ENCODE peak calls at places on chromosomes 6 and 20, in ten cellular contexts. One of them, this sample, is unnamed.

GRCh38 chr6:90098025-90098474 is 198.6 kb downstream of the BACH2 start:
- DNase-seq in keratinocyte: peak
- DNase-seq in CD8-positive, alpha-beta memory T cell: no peak
- DNase-seq in pancreas: no peak
- DNase-seq in aorta: peak
- DNase-seq in esophagus squamous epithelium: no peak
- DNase-seq in bronchial epithelial cell: peak
- DNase-seq in tibial nerve: peak
- DNase-seq in stomach: no peak
- DNase-seq in mesenchymal stem cell: peak
- DNase-seq in this sample: no peak

GRCh38 chr6:40692311-40692710 is 105.1 kb upstream of the LRFN2 start:
- DNase-seq in keratinocyte: peak
- DNase-seq in tibial nerve: no peak
- DNase-seq in stomach: no peak
- DNase-seq in aorta: no peak
- DNase-seq in mesenchymal stem cell: no peak
- DNase-seq in bronchial epithelial cell: peak
- DNase-seq in esophagus squamous epithelium: no peak
- DNase-seq in CD8-positive, alpha-beta memory T cell: no peak
- DNase-seq in pancreas: no peak
- DNase-seq in this sample: no peak

GRCh38 chr6:72401865-72402264 is 220.0 kb upstream of the KCNQ5 start:
- DNase-seq in esophagus squamous epithelium: no peak
- DNase-seq in mesenchymal stem cell: no peak
- DNase-seq in stomach: no peak
- DNase-seq in tibial nerve: no peak
- DNase-seq in CD8-positive, alpha-beta memory T cell: no peak
- DNase-seq in keratinocyte: no peak
- DNase-seq in pancreas: no peak
- DNase-seq in aorta: no peak
- DNase-seq in bronchial epithelial cell: peak
- DNase-seq in this sample: no peak

GRCh38 chr6:44001318-44001868 is 125.9 kb downstream of the MRPL14 start:
- DNase-seq in mesenchymal stem cell: peak
- DNase-seq in pancreas: peak
- DNase-seq in stomach: no peak
- DNase-seq in bronchial epithelial cell: no peak
- DNase-seq in aorta: peak
- DNase-seq in esophagus squamous epithelium: no peak
- DNase-seq in keratinocyte: no peak
- DNase-seq in tibial nerve: no peak
- DNase-seq in CD8-positive, alpha-beta memory T cell: peak
- DNase-seq in this sample: no peak

GRCh38 chr6:107622269-107622668 is 132.4 kb downstream of the SOBP start:
- DNase-seq in esophagus squamous epithelium: no peak
- DNase-seq in keratinocyte: no peak
- DNase-seq in CD8-positive, alpha-beta memory T cell: no peak
- DNase-seq in bronchial epithelial cell: no peak
- DNase-seq in pancreas: no peak
- DNase-seq in mesenchymal stem cell: no peak
- DNase-seq in tibial nerve: no peak
- DNase-seq in stomach: no peak
- DNase-seq in aorta: no peak
- DNase-seq in this sample: peak

GRCh38 chr20:8431538-8432434 is 299.7 kb downstream of the PLCB1 start:
- DNase-seq in bronchial epithelial cell: no peak
- DNase-seq in CD8-positive, alpha-beta memory T cell: no peak
- DNase-seq in keratinocyte: no peak
- DNase-seq in tibial nerve: peak
- DNase-seq in stomach: no peak
- DNase-seq in pancreas: no peak
- DNase-seq in mesenchymal stem cell: no peak
- DNase-seq in esophagus squamous epithelium: no peak
- DNase-seq in aorta: peak
- DNase-seq in this sample: no peak

GRCh38 chr6:7431594-7432390 is 42.2 kb downstream of the RIOK1 start:
- DNase-seq in pancreas: no peak
- DNase-seq in tibial nerve: no peak
- DNase-seq in aorta: no peak
- DNase-seq in bronchial epithelial cell: no peak
- DNase-seq in stomach: peak
- DNase-seq in mesenchymal stem cell: no peak
- DNase-seq in keratinocyte: no peak
- DNase-seq in esophagus squamous epithelium: no peak
- DNase-seq in CD8-positive, alpha-beta memory T cell: no peak
- DNase-seq in this sample: no peak

GRCh38 chr20:24488064-24488799 is 18.8 kb downstream of the SYNDIG1 start:
- DNase-seq in pancreas: no peak
- DNase-seq in aorta: peak
- DNase-seq in CD8-positive, alpha-beta memory T cell: no peak
- DNase-seq in mesenchymal stem cell: no peak
- DNase-seq in keratinocyte: no peak
- DNase-seq in stomach: no peak
- DNase-seq in tibial nerve: no peak
- DNase-seq in esophagus squamous epithelium: no peak
- DNase-seq in bronchial epithelial cell: peak
- DNase-seq in this sample: no peak

GRCh38 chr20:63847374-63848002 is 13.8 kb upstream of the ABHD16B start:
- DNase-seq in pancreas: no peak
- DNase-seq in aorta: no peak
- DNase-seq in esophagus squamous epithelium: no peak
- DNase-seq in mesenchymal stem cell: no peak
- DNase-seq in keratinocyte: no peak
- DNase-seq in bronchial epithelial cell: no peak
- DNase-seq in CD8-positive, alpha-beta memory T cell: no peak
- DNase-seq in stomach: no peak
- DNase-seq in tibial nerve: no peak
- DNase-seq in this sample: no peak

GRCh38 chr20:63846128-63846771 is 15.0 kb upstream of the ABHD16B start:
- DNase-seq in aorta: peak
- DNase-seq in esophagus squamous epithelium: no peak
- DNase-seq in mesenchymal stem cell: peak
- DNase-seq in keratinocyte: no peak
- DNase-seq in stomach: no peak
- DNase-seq in CD8-positive, alpha-beta memory T cell: no peak
- DNase-seq in tibial nerve: no peak
- DNase-seq in bronchial epithelial cell: no peak
- DNase-seq in pancreas: no peak
- DNase-seq in this sample: no peak

GRCh38 chr20:63844384-63845025 is 13.4 kb upstream of the ZBTB46 start:
- DNase-seq in aorta: no peak
- DNase-seq in stomach: no peak
- DNase-seq in tibial nerve: no peak
- DNase-seq in bronchial epithelial cell: no peak
- DNase-seq in mesenchymal stem cell: no peak
- DNase-seq in pancreas: no peak
- DNase-seq in keratinocyte: no peak
- DNase-seq in CD8-positive, alpha-beta memory T cell: no peak
- DNase-seq in esophagus squamous epithelium: no peak
- DNase-seq in this sample: no peak

GRCh38 chr20:63848003-63848911 is 13.0 kb upstream of the ABHD16B start:
- DNase-seq in keratinocyte: no peak
- DNase-seq in esophagus squamous epithelium: no peak
- DNase-seq in bronchial epithelial cell: no peak
- DNase-seq in aorta: no peak
- DNase-seq in mesenchymal stem cell: no peak
- DNase-seq in pancreas: peak
- DNase-seq in tibial nerve: no peak
- DNase-seq in CD8-positive, alpha-beta memory T cell: no peak
- DNase-seq in stomach: no peak
- DNase-seq in this sample: no peak

DNA sequence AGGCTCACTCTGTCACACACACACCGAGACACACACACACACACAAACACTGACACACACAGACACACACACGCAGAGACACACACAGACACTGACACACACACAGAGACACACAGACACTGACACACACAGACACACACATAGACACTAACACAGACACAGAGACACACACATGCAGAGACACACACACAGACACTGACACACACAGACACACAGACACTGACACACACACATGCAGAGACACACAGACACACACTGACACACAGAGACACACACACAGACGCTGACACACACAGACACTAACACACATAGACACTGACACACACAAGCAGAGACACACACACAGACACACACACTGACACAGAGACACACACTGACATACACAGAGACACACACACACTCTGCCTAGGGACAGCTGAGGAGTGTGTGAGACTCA is 14.3 kb upstream of the ABHD16B start:
- DNase-seq in aorta: no peak
- DNase-seq in tibial nerve: no peak
- DNase-seq in esophagus squamous epithelium: no peak
- DNase-seq in keratinocyte: no peak
- DNase-seq in pancreas: no peak
- DNase-seq in stomach: no peak
- DNase-seq in bronchial epithelial cell: no peak
- DNase-seq in mesenchymal stem cell: peak
- DNase-seq in CD8-positive, alpha-beta memory T cell: no peak
- DNase-seq in this sample: no peak
- H3K4me3 ChIP-seq in aorta: no peak
- H3K4me3 ChIP-seq in tibial nerve: no peak
- H3K4me3 ChIP-seq in esophagus squamous epithelium: no peak
- H3K4me3 ChIP-seq in keratinocyte: no peak
- H3K4me3 ChIP-seq in pancreas: no peak
- H3K4me3 ChIP-seq in stomach: no peak
- H3K4me3 ChIP-seq in bronchial epithelial cell: no peak
- H3K4me3 ChIP-seq in mesenchymal stem cell: no peak
- H3K4me3 ChIP-seq in CD8-positive, alpha-beta memory T cell: no peak
- H3K4me3 ChIP-seq in this sample: no peak

DNA sequence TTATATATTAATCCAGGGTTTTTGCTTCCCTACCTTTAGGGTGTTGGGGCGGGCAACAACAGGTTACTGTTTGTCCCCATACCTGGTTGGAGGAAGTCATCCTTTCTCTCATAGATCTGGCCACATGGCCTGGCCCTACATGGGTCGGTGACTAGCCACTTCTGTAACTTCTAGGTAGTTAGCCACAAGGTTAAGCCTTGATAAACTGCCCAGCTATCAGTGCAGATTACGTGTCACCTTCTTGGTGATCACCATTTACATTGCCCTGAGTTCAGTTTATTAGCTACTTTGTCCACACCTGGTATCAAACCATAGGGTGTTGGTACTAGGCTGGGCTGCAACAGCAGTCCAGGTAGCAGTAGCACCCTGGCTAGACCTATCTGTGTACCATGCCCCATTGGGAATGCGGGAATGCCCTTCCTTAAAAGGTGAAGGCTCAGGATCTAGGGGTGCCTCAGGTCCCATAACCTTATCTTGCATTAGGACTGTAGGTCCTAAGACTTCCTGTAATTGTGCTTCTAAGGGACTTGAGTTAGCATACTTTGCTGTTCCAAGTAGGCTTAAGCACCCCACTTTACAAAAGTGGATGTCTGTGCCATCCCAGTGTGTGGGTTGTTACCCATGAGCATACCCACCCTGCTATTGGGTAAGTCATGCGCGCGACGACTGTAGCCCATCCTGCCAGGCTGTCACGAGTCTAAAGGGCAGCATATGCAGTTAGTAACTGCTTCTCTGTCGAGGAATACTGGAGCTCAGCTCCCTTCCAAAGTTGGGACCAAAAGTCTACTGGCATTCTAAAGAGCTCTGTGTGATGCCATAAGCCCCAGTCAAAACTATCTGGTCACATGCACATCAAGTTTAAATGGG is 5.2 kb downstream of the ZKSCAN3 start:
- DNase-seq in aorta: no peak
- DNase-seq in esophagus squamous epithelium: no peak
- DNase-seq in CD8-positive, alpha-beta memory T cell: no peak
- DNase-seq in tibial nerve: no peak
- DNase-seq in stomach: no peak
- DNase-seq in bronchial epithelial cell: no peak
- DNase-seq in mesenchymal stem cell: peak
- DNase-seq in keratinocyte: no peak
- DNase-seq in pancreas: no peak
- DNase-seq in this sample: no peak
- H3K4me3 ChIP-seq in aorta: no peak
- H3K4me3 ChIP-seq in esophagus squamous epithelium: peak
- H3K4me3 ChIP-seq in CD8-positive, alpha-beta memory T cell: no peak
- H3K4me3 ChIP-seq in tibial nerve: no peak
- H3K4me3 ChIP-seq in stomach: peak
- H3K4me3 ChIP-seq in bronchial epithelial cell: no peak
- H3K4me3 ChIP-seq in mesenchymal stem cell: peak
- H3K4me3 ChIP-seq in keratinocyte: no peak
- H3K4me3 ChIP-seq in pancreas: peak
- H3K4me3 ChIP-seq in this sample: peak

GRCh38 chr6:136750821-136751220 is 41.5 kb downstream of the MAP3K5 start:
- DNase-seq in CD8-positive, alpha-beta memory T cell: no peak
- DNase-seq in aorta: no peak
- DNase-seq in mesenchymal stem cell: no peak
- DNase-seq in bronchial epithelial cell: no peak
- DNase-seq in stomach: no peak
- DNase-seq in esophagus squamous epithelium: no peak
- DNase-seq in tibial nerve: no peak
- DNase-seq in keratinocyte: no peak
- DNase-seq in pancreas: no peak
- DNase-seq in this sample: no peak

GRCh38 chr6:136753624-136754023 is 38.7 kb downstream of the MAP3K5 start:
- DNase-seq in pancreas: no peak
- DNase-seq in keratinocyte: no peak
- DNase-seq in esophagus squamous epithelium: no peak
- DNase-seq in mesenchymal stem cell: no peak
- DNase-seq in CD8-positive, alpha-beta memory T cell: peak
- DNase-seq in aorta: no peak
- DNase-seq in stomach: no peak
- DNase-seq in tibial nerve: no peak
- DNase-seq in bronchial epithelial cell: peak
- DNase-seq in this sample: no peak

GRCh38 chr6:136751478-136751956 is 40.8 kb downstream of the MAP3K5 start:
- DNase-seq in aorta: no peak
- DNase-seq in esophagus squamous epithelium: no peak
- DNase-seq in mesenchymal stem cell: no peak
- DNase-seq in tibial nerve: no peak
- DNase-seq in pancreas: no peak
- DNase-seq in keratinocyte: no peak
- DNase-seq in bronchial epithelial cell: no peak
- DNase-seq in CD8-positive, alpha-beta memory T cell: no peak
- DNase-seq in stomach: no peak
- DNase-seq in this sample: no peak

GRCh38 chr6:136751991-136752390 is 40.3 kb downstream of the MAP3K5 start:
- DNase-seq in mesenchymal stem cell: no peak
- DNase-seq in bronchial epithelial cell: no peak
- DNase-seq in pancreas: no peak
- DNase-seq in tibial nerve: no peak
- DNase-seq in esophagus squamous epithelium: no peak
- DNase-seq in aorta: no peak
- DNase-seq in keratinocyte: no peak
- DNase-seq in stomach: no peak
- DNase-seq in CD8-positive, alpha-beta memory T cell: no peak
- DNase-seq in this sample: no peak

GRCh38 chr6:136752554-136752953 is 39.7 kb downstream of the MAP3K5 start:
- DNase-seq in keratinocyte: no peak
- DNase-seq in pancreas: no peak
- DNase-seq in bronchial epithelial cell: no peak
- DNase-seq in mesenchymal stem cell: no peak
- DNase-seq in CD8-positive, alpha-beta memory T cell: no peak
- DNase-seq in esophagus squamous epithelium: no peak
- DNase-seq in aorta: no peak
- DNase-seq in tibial nerve: no peak
- DNase-seq in stomach: no peak
- DNase-seq in this sample: no peak
- H3K4me3 ChIP-seq in keratinocyte: no peak
- H3K4me3 ChIP-seq in pancreas: no peak
- H3K4me3 ChIP-seq in bronchial epithelial cell: no peak
- H3K4me3 ChIP-seq in mesenchymal stem cell: no peak
- H3K4me3 ChIP-seq in CD8-positive, alpha-beta memory T cell: no peak
- H3K4me3 ChIP-seq in esophagus squamous epithelium: no peak
- H3K4me3 ChIP-seq in aorta: no peak
- H3K4me3 ChIP-seq in tibial nerve: no peak
- H3K4me3 ChIP-seq in stomach: no peak
- H3K4me3 ChIP-seq in this sample: no peak

DNA sequence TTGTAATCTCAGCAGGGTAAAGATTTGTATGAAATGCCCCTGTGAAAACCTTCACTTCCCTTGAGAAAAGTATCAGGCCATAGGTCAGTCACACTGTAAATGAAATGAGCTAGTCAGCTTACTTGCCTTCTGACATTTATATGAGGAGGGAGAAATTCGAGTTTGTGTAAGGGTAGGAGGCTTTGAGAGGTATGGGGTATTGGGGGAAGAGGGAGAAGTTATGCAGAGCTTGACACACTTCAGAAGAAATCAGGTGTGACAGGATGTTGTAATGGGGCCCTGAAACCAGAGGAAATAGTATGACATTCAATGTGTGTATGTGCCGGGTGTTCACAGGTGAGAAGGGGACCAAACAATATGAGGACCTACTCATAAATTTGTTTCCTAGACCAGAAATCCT is 64.2 kb upstream of the CCN6 start:
- DNase-seq in mesenchymal stem cell: no peak
- DNase-seq in tibial nerve: no peak
- DNase-seq in pancreas: no peak
- DNase-seq in esophagus squamous epithelium: no peak
- DNase-seq in keratinocyte: no peak
- DNase-seq in CD8-positive, alpha-beta memory T cell: no peak
- DNase-seq in stomach: no peak
- DNase-seq in aorta: no peak
- DNase-seq in bronchial epithelial cell: no peak
- DNase-seq in this sample: no peak
- H3K4me3 ChIP-seq in mesenchymal stem cell: no peak
- H3K4me3 ChIP-seq in tibial nerve: no peak
- H3K4me3 ChIP-seq in pancreas: no peak
- H3K4me3 ChIP-seq in esophagus squamous epithelium: no peak
- H3K4me3 ChIP-seq in keratinocyte: no peak
- H3K4me3 ChIP-seq in CD8-positive, alpha-beta memory T cell: peak
- H3K4me3 ChIP-seq in stomach: no peak
- H3K4me3 ChIP-seq in aorta: no peak
- H3K4me3 ChIP-seq in bronchial epithelial cell: no peak
- H3K4me3 ChIP-seq in this sample: no peak